ENCODE peak calls at places on chromosomes 12 and 14, in ten cellular contexts. T, M, L, A, Q, E, Y, Z, V and O are unnamed samples.

GRCh38 chr12:121400332-121401139 is 618 bp downstream of the RNF34 start:
- DNase-seq in T (peak), M (peak), L (peak), A (peak), Q (peak), E (peak), Y (peak), Z (peak), V (peak), O (peak)

GRCh38 chr12:76085159-76085868 is 829 bp upstream of the NAP1L1 start:
- DNase-seq in T (no peak), M (no peak), L (no peak), A (no peak), Q (peak), E (no peak), Y (no peak), Z (peak), V (no peak), O (no peak)

GRCh38 chr14:21694425-21694824 is 20.8 kb upstream of the OR4E1 start:
- DNase-seq in T (no peak), M (no peak), L (no peak), A (no peak), Q (no peak), E (no peak), Y (no peak), Z (no peak), V (no peak), O (no peak)

GRCh38 chr12:43501705-43502104 is 50.3 kb downstream of the ADAMTS20 start:
- DNase-seq in T (no peak), M (no peak), L (no peak), A (no peak), Q (peak), E (peak), Y (no peak), Z (peak), V (no peak), O (no peak)

GRCh38 chr12:124032265-124032886 is 59.4 kb downstream of the ZNF664 start:
- DNase-seq in T (peak), M (no peak), L (peak), A (peak), Q (peak), E (peak), Y (no peak), Z (peak), V (peak), O (no peak)

GRCh38 chr12:102483466-102483865 is 3.1 kb upstream of the IGF1 start:
- DNase-seq in T (no peak), M (no peak), L (no peak), A (no peak), Q (no peak), E (no peak), Y (no peak), Z (peak), V (no peak), O (no peak)

GRCh38 chr14:70045715-70046535 is 142.8 kb downstream of the SLC8A3 start:
- DNase-seq in T (peak), M (peak), L (peak), A (peak), Q (peak), E (peak), Y (no peak), Z (no peak), V (peak), O (no peak)

GRCh38 chr12:89621511-89621910 is 87.1 kb downstream of the ATP2B1 start:
- DNase-seq in T (no peak), M (no peak), L (no peak), A (no peak), Q (peak), E (no peak), Y (no peak), Z (no peak), V (no peak), O (no peak)

GRCh38 chr14:54329082-54329695 is 67.6 kb upstream of the CDKN3 start:
- DNase-seq in T (peak), M (no peak), L (peak), A (peak), Q (peak), E (peak), Y (peak), Z (peak), V (no peak), O (no peak)

GRCh38 chr14:100375273-100375962 is 52.3 kb downstream of the SLC25A47 start:
- DNase-seq in T (peak), M (peak), L (no peak), A (peak), Q (peak), E (no peak), Y (peak), Z (peak), V (no peak), O (no peak)

GRCh38 chr14:75442642-75443041 is 14.8 kb downstream of the JDP2 start:
- DNase-seq in T (no peak), M (no peak), L (no peak), A (no peak), Q (peak), E (no peak), Y (no peak), Z (no peak), V (no peak), O (no peak)

GRCh38 chr14:95233702-95234241 is 76.4 kb upstream of the DICER1 start:
- DNase-seq in T (peak), M (peak), L (no peak), A (no peak), Q (no peak), E (no peak), Y (no peak), Z (peak), V (no peak), O (no peak)

GRCh38 chr14:78933948-78934524 is 763.9 kb downstream of the NRXN3 start:
- DNase-seq in T (no peak), M (no peak), L (peak), A (no peak), Q (peak), E (peak), Y (no peak), Z (peak), V (no peak), O (no peak)

GRCh38 chr14:72808564-72808963 is 85.3 kb downstream of the DPF3 start:
- DNase-seq in T (no peak), M (no peak), L (no peak), A (no peak), Q (no peak), E (no peak), Y (no peak), Z (no peak), V (no peak), O (no peak)

GRCh38 chr12:70724444-70724843 is 87.2 kb upstream of the PTPRB start:
- DNase-seq in T (no peak), M (no peak), L (no peak), A (no peak), Q (peak), E (peak), Y (no peak), Z (peak), V (no peak), O (no peak)

GRCh38 chr14:101547961-101548669 is 13.2 kb upstream of the DIO3 start:
- DNase-seq in T (no peak), M (peak), L (no peak), A (no peak), Q (no peak), E (no peak), Y (no peak), Z (no peak), V (no peak), O (no peak)

GRCh38 chr12:64404470-64405446 is 566 bp downstream of the XPOT start:
- DNase-seq in T (peak), M (no peak), L (peak), A (no peak), Q (peak), E (no peak), Y (peak), Z (peak), V (no peak), O (no peak)

GRCh38 chr14:32908487-32909084 is 30.1 kb upstream of the NPAS3 start:
- DNase-seq in T (no peak), M (no peak), L (no peak), A (no peak), Q (no peak), E (no peak), Y (no peak), Z (no peak), V (no peak), O (no peak)

DNA sequence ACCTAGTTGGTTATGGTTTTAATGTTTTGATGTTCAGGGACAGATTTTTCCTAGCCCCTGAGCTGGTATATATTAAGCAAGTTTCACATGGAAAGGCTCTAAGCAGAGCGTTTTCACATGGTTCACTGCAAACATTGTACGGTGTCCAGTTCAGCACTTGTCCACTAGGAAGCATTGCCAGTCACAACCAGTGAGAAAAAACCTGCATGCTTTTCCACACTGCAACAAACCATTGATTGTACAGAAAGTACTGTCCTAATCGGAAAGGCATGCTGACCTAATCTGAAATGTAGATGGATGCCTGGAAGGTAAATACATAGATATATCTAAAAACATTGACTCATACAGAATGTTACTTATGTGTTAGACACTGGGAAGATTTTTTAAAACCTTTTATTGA is 25.0 kb upstream of the NPAS3 start:
- DNase-seq in T (no peak), M (no peak), L (no peak), A (no peak), Q (peak), E (no peak), Y (no peak), Z (no peak), V (no peak), O (no peak)
- TF ChIP-seq CTCF in T (no peak), M (no peak), L (peak), A (peak), Q (peak), E (peak), Y (no peak), Z (no peak), V (no peak), O (no peak)

DNA sequence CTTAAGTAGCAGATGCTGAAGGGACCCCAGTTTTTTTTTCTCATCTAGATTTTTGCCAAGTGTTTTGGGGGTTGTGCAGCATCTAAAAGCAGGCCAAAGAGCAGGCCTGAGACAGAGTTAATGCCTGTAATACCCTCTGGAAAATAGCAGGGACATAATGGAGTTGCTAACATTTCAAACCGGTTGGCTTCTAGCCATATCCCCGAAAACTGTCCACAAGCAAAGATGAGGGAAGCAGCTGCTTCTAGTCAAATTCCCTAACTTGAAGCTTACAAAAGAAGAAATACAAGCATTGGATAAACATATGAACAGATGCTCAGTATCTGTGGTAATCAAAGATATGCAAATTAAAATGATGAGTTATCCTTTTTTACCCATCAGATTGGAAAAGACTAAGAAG is 52.1 kb upstream of the AEBP2 start:
- DNase-seq in T (no peak), M (no peak), L (no peak), A (no peak), Q (peak), E (no peak), Y (no peak), Z (no peak), V (no peak), O (no peak)
- TF ChIP-seq CTCF in T (no peak), M (no peak), L (no peak), A (no peak), Q (no peak), E (no peak), Y (no peak), Z (no peak), V (no peak), O (no peak)

GRCh38 chr14:71166434-71166833 is 259.2 kb downstream of the PCNX1 start:
- DNase-seq in T (peak), M (no peak), L (no peak), A (peak), Q (peak), E (peak), Y (no peak), Z (peak), V (peak), O (no peak)
- TF ChIP-seq CTCF in T (peak), M (no peak), L (peak), A (peak), Q (no peak), E (peak), Y (no peak), Z (peak), V (peak), O (no peak)

DNA sequence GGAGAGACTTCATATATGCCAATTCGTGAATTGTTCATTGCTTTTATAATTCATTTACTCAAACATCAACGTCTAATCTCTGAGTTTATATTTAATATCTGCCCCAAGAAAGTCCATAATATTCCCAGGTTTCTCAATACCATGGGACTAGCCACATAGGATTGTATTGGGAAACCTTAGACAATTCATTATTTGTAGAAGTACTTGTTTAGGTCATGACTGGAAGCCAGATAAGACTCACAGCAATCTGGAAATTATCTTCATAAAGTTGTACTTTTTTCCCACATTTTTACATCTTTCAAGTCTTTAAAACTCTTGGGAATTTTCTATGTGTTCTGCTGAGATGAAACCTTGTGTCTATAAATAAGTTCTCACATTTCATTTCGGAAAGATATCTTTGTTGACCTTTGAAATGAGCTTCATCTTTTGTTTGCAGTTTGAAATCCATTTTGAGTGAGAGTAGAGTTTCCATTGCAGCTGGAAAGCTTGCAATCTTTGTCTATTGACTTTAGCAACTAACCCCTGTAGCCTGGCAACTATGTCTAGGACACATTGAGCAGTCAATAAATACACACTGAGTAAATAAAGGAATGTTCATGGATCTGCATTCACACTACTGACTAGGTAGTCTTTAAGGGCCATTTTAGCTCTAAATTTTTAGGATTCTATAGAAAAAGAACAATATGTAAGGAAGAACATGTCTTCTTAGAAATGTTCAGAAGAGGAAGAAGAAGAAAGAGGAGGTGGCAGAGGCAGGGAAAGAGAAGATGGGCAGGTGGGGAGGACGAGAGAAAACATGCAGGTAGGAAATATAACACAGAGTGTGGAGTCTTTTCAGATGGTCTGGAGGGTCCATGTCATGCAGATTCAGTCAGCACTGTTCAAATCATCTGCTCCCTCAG is 154.4 kb downstream of the LRIG3 start:
- DNase-seq in T (no peak), M (no peak), L (no peak), A (no peak), Q (no peak), E (no peak), Y (no peak), Z (no peak), V (no peak), O (no peak)
- TF ChIP-seq CTCF in T (no peak), M (no peak), L (no peak), A (no peak), Q (no peak), E (no peak), Y (no peak), Z (no peak), V (no peak), O (no peak)

GRCh38 chr12:77204055-77204454 is 138.7 kb upstream of the E2F7 start:
- DNase-seq in T (no peak), M (no peak), L (no peak), A (peak), Q (peak), E (peak), Y (no peak), Z (no peak), V (no peak), O (no peak)
- TF ChIP-seq CTCF in T (no peak), M (no peak), L (no peak), A (peak), Q (peak), E (peak), Y (no peak), Z (peak), V (no peak), O (no peak)

GRCh38 chr14:93892505-93892839 is 34.7 kb upstream of the FAM181A start:
- DNase-seq in T (no peak), M (no peak), L (no peak), A (no peak), Q (no peak), E (no peak), Y (no peak), Z (no peak), V (no peak), O (no peak)

GRCh38 chr14:93894992-93895391 is 32.2 kb upstream of the FAM181A start:
- DNase-seq in T (no peak), M (no peak), L (no peak), A (peak), Q (no peak), E (peak), Y (no peak), Z (no peak), V (no peak), O (no peak)

GRCh38 chr14:93891756-93892504 is 35.2 kb upstream of the FAM181A start:
- DNase-seq in T (no peak), M (no peak), L (no peak), A (peak), Q (no peak), E (no peak), Y (no peak), Z (no peak), V (no peak), O (no peak)

GRCh38 chr14:93893550-93894329 is 33.4 kb upstream of the FAM181A start:
- DNase-seq in T (no peak), M (no peak), L (no peak), A (peak), Q (no peak), E (peak), Y (no peak), Z (no peak), V (no peak), O (no peak)

DNA sequence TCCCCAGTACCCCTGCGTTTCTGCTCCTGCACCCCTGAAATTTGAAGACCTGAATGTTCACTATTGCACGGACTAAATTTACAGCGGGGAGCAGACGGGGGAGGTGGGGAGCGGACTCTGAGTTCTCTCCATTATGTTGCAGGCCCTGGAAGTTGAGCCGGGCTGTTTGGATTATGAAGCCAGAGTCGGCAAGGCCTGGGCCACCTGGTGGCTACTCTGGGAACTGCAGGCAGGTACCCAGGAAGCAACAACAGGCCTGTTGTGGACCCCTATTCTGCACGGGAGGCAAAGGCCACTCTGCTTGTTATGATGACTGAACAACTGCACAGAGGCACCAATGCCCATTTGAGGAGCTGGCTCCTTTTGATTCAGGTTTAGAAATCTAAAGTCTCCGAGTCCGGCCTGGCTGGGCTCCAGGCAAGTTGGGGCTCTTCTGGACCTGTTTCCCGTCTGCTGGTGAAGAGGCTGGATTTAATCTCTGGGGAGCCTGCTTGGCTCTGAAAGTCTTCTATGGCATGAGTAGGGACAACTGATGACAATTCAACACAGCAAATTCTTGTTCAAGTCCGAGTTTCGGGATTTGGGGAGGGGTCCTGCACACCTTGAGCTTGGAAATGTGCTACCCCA is 34.1 kb upstream of the FAM181A start:
- DNase-seq in T (peak), M (peak), L (peak), A (peak), Q (peak), E (peak), Y (peak), Z (peak), V (peak), O (peak)
- TF ChIP-seq CTCF in T (peak), M (peak), L (peak), A (peak), Q (peak), E (peak), Y (no peak), Z (peak), V (peak), O (peak)

GRCh38 chr12:109899783-109900751 is at the start of gene TCHP:
- DNase-seq in T (peak), M (peak), L (peak), A (peak), Q (peak), E (peak), Y (peak), Z (peak), V (peak), O (peak)
- TF ChIP-seq CTCF in T (no peak), M (no peak), L (peak), A (no peak), Q (peak), E (no peak), Y (no peak), Z (peak), V (no peak), O (no peak)

GRCh38 chr12:58046281-58046680 is 104.9 kb downstream of the ATP23 start:
- DNase-seq in T (no peak), M (no peak), L (no peak), A (no peak), Q (no peak), E (no peak), Y (no peak), Z (no peak), V (no peak), O (no peak)

DNA sequence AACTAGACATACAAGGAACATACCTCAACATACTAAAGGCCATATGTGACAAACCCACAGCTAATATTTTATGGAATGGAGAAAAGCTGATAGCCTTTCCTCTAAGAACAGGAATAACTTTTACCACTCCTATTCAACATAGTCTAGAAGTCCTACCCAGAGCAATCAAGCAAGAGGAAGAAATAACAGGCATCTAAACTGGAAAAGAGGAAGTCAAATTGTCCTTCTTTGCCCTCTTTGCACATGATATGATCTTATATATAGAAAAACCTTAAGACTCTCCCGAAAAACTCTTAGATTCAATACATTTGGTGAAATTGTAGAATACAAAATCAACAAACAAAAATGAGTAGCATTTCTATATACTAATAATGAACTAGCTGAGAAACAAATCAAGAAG is 110.0 kb downstream of the ATP23 start:
- DNase-seq in T (no peak), M (no peak), L (no peak), A (no peak), Q (no peak), E (no peak), Y (no peak), Z (no peak), V (no peak), O (no peak)
- TF ChIP-seq CTCF in T (no peak), M (no peak), L (no peak), A (no peak), Q (no peak), E (no peak), Y (no peak), Z (no peak), V (no peak), O (no peak)

GRCh38 chr14:92470215-92470614 is 43.4 kb upstream of the RIN3 start:
- DNase-seq in T (no peak), M (no peak), L (no peak), A (no peak), Q (no peak), E (no peak), Y (no peak), Z (no peak), V (no peak), O (no peak)
- TF ChIP-seq CTCF in T (no peak), M (no peak), L (no peak), A (no peak), Q (no peak), E (no peak), Y (no peak), Z (no peak), V (no peak), O (no peak)

GRCh38 chr14:64507376-64508156 is 3.0 kb downstream of the ZBTB1 start:
- DNase-seq in T (no peak), M (no peak), L (no peak), A (no peak), Q (no peak), E (no peak), Y (no peak), Z (no peak), V (no peak), O (no peak)
- TF ChIP-seq CTCF in T (no peak), M (no peak), L (no peak), A (no peak), Q (no peak), E (no peak), Y (no peak), Z (no peak), V (no peak), O (no peak)